ENCODE peak calls at places on chromosomes 6 and 20, in seven cellular contexts. Z is IMR-90, K is neuronal stem cell, T is H9, N is H1, O is trophoblast cell, F is mesenchymal stem cell. Y is an unnamed sample.

GRCh38 chr20:11235058-11235457 is 561.3 kb upstream of the JAG1 start:
- DNase-seq in Z (peak; percentile 79), K (no peak), T (peak; percentile 43), N (no peak), O (no peak), F (peak; percentile 73), Y (peak; percentile 95)

GRCh38 chr6:156880913-156881312 is 103.7 kb downstream of the ARID1B start:
- DNase-seq in Z (no peak), K (no peak), T (no peak), N (no peak), O (peak; percentile 11), F (no peak), Y (no peak)

GRCh38 chr20:63187338-63188158 is 28.4 kb downstream of the YTHDF1 start:
- DNase-seq in Z (no peak), K (no peak), T (no peak), N (no peak), O (no peak), F (no peak), Y (no peak)

GRCh38 chr6:166258854-166259276 is 49.3 kb downstream of the PRR18 start:
- DNase-seq in Z (no peak), K (no peak), T (no peak), N (no peak), O (peak; percentile 41), F (peak; percentile 45), Y (no peak)

GRCh38 chr20:2738331-2738730 is 45.8 kb downstream of the EBF4 start:
- DNase-seq in Z (no peak), K (no peak), T (no peak), N (no peak), O (no peak), F (no peak), Y (no peak)

GRCh38 chr6:143288923-143289322 is 161.6 kb downstream of the ADAT2 start:
- DNase-seq in Z (no peak), K (no peak), T (no peak), N (peak; percentile 46), O (no peak), F (no peak), Y (peak; percentile 43)

GRCh38 chr20:49867453-49868215 is 47.7 kb downstream of the SPATA2 start:
- DNase-seq in Z (no peak), K (no peak), T (no peak), N (no peak), O (peak; percentile 8), F (no peak), Y (peak; percentile 63)

GRCh38 chr6:14763139-14763538 is 482.7 kb upstream of the JARID2 start:
- DNase-seq in Z (peak; percentile 84), K (no peak), T (no peak), N (no peak), O (peak; percentile 54), F (peak; percentile 74), Y (no peak)

GRCh38 chr6:132261354-132261753 is 139.9 kb downstream of the MOXD1 start:
- DNase-seq in Z (peak; percentile 12), K (no peak), T (no peak), N (no peak), O (no peak), F (no peak), Y (no peak)

GRCh38 chr6:151044465-151045441 is 179.3 kb downstream of the MTHFD1L start:
- DNase-seq in Z (peak; percentile 93), K (no peak), T (no peak), N (no peak), O (peak; percentile 90), F (peak; percentile 93), Y (peak; percentile 72)

GRCh38 chr6:11975353-11975977 is 36.6 kb upstream of the HIVEP1 start:
- DNase-seq in Z (no peak), K (no peak), T (no peak), N (no peak), O (peak; percentile 64), F (no peak), Y (no peak)

GRCh38 chr6:13289789-13290318 is 38.5 kb downstream of the TBC1D7 start:
- DNase-seq in Z (no peak), K (no peak), T (peak; percentile 1), N (no peak), O (no peak), F (no peak), Y (no peak)

GRCh38 chr20:59004493-59004762 is 2.6 kb downstream of the CTSZ start:
- DNase-seq in Z (no peak), K (no peak), T (no peak), N (no peak), O (peak; percentile 30), F (no peak), Y (no peak)

GRCh38 chr6:56724455-56724854 is 81.8 kb upstream of the DST start:
- DNase-seq in Z (peak; percentile 76), K (no peak), T (no peak), N (no peak), O (no peak), F (peak; percentile 78), Y (peak; percentile 75)

GRCh38 chr20:58021481-58021880 is 207.0 kb downstream of the ANKRD60 start:
- DNase-seq in Z (no peak), K (no peak), T (peak; percentile 50), N (no peak), O (no peak), F (no peak), Y (peak; percentile 71)

GRCh38 chr6:142008016-142008735 is 124.5 kb upstream of the GJE1 start:
- DNase-seq in Z (no peak), K (no peak), T (no peak), N (no peak), O (peak; percentile 39), F (no peak), Y (peak; percentile 35)

GRCh38 chr20:35886537-35886936 is 67.8 kb downstream of the SCAND1 start:
- DNase-seq in Z (no peak), K (no peak), T (no peak), N (no peak), O (peak; percentile 52), F (peak; percentile 73), Y (peak; percentile 77)

GRCh38 chr6:130136803-130137202 is 85.9 kb downstream of the SAMD3 start:
- DNase-seq in Z (peak; percentile 75), K (no peak), T (no peak), N (no peak), O (no peak), F (no peak), Y (no peak)

GRCh38 chr6:31814677-31815024 is 432 bp downstream of the HSPA1L start:
- DNase-seq in Z (peak; percentile 97), K (peak; percentile 91), T (peak; percentile 98), N (peak; percentile 89), O (peak; percentile 94), F (peak; percentile 98), Y (peak; percentile 100)

GRCh38 chr20:62142252-62143117 is 709 bp downstream of the PSMA7 start:
- DNase-seq in Z (no peak), K (no peak), T (no peak), N (no peak), O (peak; percentile 31), F (no peak), Y (no peak)

GRCh38 chr20:1801551-1801950 is 93.7 kb upstream of the SIRPA start:
- DNase-seq in Z (no peak), K (no peak), T (no peak), N (no peak), O (no peak), F (no peak), Y (no peak)

GRCh38 chr6:156423075-156423474 is 354.1 kb upstream of the ARID1B start:
- DNase-seq in Z (no peak), K (no peak), T (no peak), N (no peak), O (no peak), F (peak; percentile 24), Y (no peak)

GRCh38 chr6:156980948-156981347 is 203.8 kb downstream of the ARID1B start:
- DNase-seq in Z (no peak), K (no peak), T (no peak), N (no peak), O (no peak), F (no peak), Y (no peak)

GRCh38 chr6:138528986-138529385 is 29.7 kb upstream of the NHSL1 start:
- DNase-seq in Z (no peak), K (no peak), T (no peak), N (no peak), O (no peak), F (no peak), Y (no peak)
- H3K27ac ChIP-seq in Z (no peak overlapping the region), K (no peak overlapping the region), T (no peak overlapping the region), N (no peak overlapping the region), O (no peak overlapping the region), F (no peak overlapping the region), Y (no peak overlapping the region)

GRCh38 chr6:152816055-152816454 is 65.5 kb downstream of the VIP start:
- DNase-seq in Z (no peak), K (no peak), T (no peak), N (no peak), O (no peak), F (no peak), Y (no peak)
- H2BK5ac ChIP-seq in Z (no peak overlapping the region), K (no peak overlapping the region), T (no peak overlapping the region), N (no peak overlapping the region), O (no peak overlapping the region), F (no peak overlapping the region), Y (no peak overlapping the region)

GRCh38 chr6:168190646-168191443 is 111.8 kb upstream of the FRMD1 start:
- DNase-seq in Z (no peak), K (no peak), T (peak; percentile 17), N (no peak), O (no peak), F (no peak), Y (no peak)

GRCh38 chr6:168192195-168192900 is 113.3 kb upstream of the FRMD1 start:
- DNase-seq in Z (no peak), K (no peak), T (peak; percentile 12), N (no peak), O (no peak), F (no peak), Y (no peak)

GRCh38 chr6:168188974-168189678 is 110.1 kb upstream of the FRMD1 start:
- DNase-seq in Z (no peak), K (no peak), T (peak; percentile 10), N (no peak), O (no peak), F (no peak), Y (no peak)

GRCh38 chr6:168188310-168188973 is 109.4 kb upstream of the FRMD1 start:
- DNase-seq in Z (no peak), K (no peak), T (peak; percentile 17), N (no peak), O (no peak), F (no peak), Y (no peak)

GRCh38 chr6:168189679-168190405 is 110.8 kb upstream of the FRMD1 start:
- DNase-seq in Z (no peak), K (no peak), T (peak; percentile 13), N (no peak), O (no peak), F (no peak), Y (no peak)
- H3K27ac ChIP-seq in Z (no peak overlapping the region), K (no peak overlapping the region), T (no peak overlapping the region), N (no peak overlapping the region), O (no peak overlapping the region), F (no peak overlapping the region), Y (no peak overlapping the region)

DNA sequence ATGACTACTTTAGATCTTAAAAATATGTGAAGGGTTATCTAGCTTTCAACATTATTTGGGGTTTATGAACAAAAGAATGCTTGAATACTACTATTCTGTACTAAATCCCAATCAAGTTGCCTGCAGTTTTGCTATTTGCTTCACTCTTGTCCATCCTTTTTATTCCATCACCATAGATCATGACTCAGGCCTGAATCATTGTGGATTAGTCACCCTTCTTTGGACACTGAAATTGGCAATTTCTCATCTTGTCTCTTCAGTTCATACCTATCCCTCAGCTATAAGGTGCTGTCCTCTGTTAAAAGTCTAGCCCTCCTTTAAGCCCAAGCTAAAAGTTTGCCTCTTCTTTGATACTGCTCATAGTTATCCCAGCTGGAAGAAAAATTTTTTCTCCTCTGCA is 199.1 kb downstream of the CENPW start:
- DNase-seq in Z (peak; percentile 52), K (no peak), T (no peak), N (no peak), O (no peak), F (peak; percentile 46), Y (no peak)
- H2BK5ac ChIP-seq in Z (no peak overlapping the region), K (no peak overlapping the region), T (no peak overlapping the region), N (no peak overlapping the region), O (no peak overlapping the region), F (no peak overlapping the region), Y (no peak overlapping the region)